ENCODE peak calls at places on chromosome 12, in six cellular contexts. K is AG04450, Q is GM10248, F is lower leg skin, C is HFF-Myc, G is endothelial cell. A is an unnamed sample.

GRCh38 chr12:76898472-76898871 is 19.7 kb upstream of the CSRP2 start:
- DNase-seq in K (no peak), Q (no peak), F (no peak), C (no peak), G (no peak), A (no peak)

GRCh38 chr12:92398565-92399309 is 253.1 kb upstream of the BTG1 start:
- DNase-seq in K (no peak), Q (no peak), F (no peak), C (no peak), G (no peak), A (no peak)

GRCh38 chr12:59118356-59118755 is 198.1 kb upstream of the LRIG3 start:
- DNase-seq in K (no peak), Q (no peak), F (no peak), C (no peak), G (no peak), A (no peak)

GRCh38 chr12:62919827-62920226 is 15.1 kb downstream of the PPM1H start:
- DNase-seq in K (peak), Q (no peak), F (no peak), C (peak), G (no peak), A (no peak)

GRCh38 chr12:113088037-113088436 is 31.5 kb downstream of the DTX1 start:
- DNase-seq in K (no peak), Q (no peak), F (no peak), C (no peak), G (no peak), A (no peak)

GRCh38 chr12:92621833-92622232 is 81.0 kb upstream of the PLEKHG7 start:
- DNase-seq in K (no peak), Q (no peak), F (no peak), C (no peak), G (no peak), A (no peak)

GRCh38 chr12:47903151-47903611 is 1.6 kb downstream of the VDR start:
- DNase-seq in K (peak), Q (peak), F (no peak), C (no peak), G (no peak), A (peak)

GRCh38 chr12:26112703-26113147 is 12.1 kb downstream of the BHLHE41 start:
- DNase-seq in K (no peak), Q (no peak), F (no peak), C (no peak), G (no peak), A (no peak)

GRCh38 chr12:64790166-64790565 is 31.0 kb upstream of the GNS start:
- DNase-seq in K (no peak), Q (no peak), F (no peak), C (no peak), G (no peak), A (no peak)

GRCh38 chr12:52690351-52691075 is 10.3 kb upstream of the KRT1 start:
- DNase-seq in K (no peak), Q (no peak), F (no peak), C (no peak), G (no peak), A (no peak)

GRCh38 chr12:101785671-101786070 is 45.1 kb downstream of the GNPTAB start:
- DNase-seq in K (no peak), Q (no peak), F (no peak), C (no peak), G (no peak), A (no peak)
- TF ChIP-seq CTCF in K (no peak), Q (no peak), F (no peak), C (no peak), G (no peak), A (no peak)

DNA sequence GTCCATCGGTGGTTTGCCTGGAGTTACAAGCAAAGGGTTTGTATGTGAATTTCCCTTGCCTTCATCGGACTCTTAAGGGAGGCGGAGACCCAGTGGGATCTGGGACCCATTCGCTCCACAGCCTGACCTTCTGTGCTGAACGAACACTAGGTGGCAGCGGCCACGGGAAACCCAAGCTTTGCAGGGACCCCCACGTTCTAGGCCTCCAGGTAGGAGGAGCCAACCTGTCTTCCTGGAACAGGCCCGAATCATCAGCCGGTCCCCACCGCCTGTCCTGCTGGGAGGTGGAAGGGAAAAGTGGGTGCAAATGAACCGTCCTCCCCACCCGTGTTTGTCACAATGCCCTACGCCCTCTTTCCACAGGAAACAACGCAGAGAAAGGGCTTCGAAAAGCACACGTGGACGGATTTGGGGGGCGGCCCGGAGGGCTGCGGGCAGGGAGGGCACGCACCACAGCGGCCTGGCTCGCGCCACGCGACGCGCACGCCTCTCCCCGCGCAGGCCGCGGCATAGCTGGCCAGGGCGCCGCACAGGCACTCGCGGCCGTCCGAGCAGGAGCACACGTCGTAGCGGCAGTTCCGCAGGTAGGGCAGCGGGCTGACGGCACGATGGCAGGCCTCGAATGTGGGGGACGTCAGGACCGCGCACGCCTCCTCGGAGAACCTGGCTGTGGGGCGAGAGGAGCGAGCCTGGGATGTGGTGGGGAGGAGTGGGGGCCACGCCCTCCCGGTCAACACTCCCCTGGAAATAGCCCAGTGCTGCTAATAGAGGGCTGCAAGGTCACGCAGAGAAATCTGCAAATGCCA is 67.9 kb downstream of the VWF start:
- DNase-seq in K (no peak), Q (no peak), F (no peak), C (no peak), G (peak), A (no peak)
- TF ChIP-seq CTCF in K (peak), Q (peak), F (no peak), C (peak), G (no peak), A (no peak)

GRCh38 chr12:44334347-44334746 is 498.5 kb downstream of the TMEM117 start:
- DNase-seq in K (no peak), Q (no peak), F (no peak), C (no peak), G (no peak), A (no peak)
- TF ChIP-seq CTCF in K (no peak), Q (no peak), F (no peak), C (no peak), G (no peak), A (no peak)

GRCh38 chr12:23039834-23040233 is 414.9 kb downstream of the ETNK1 start:
- DNase-seq in K (peak), Q (no peak), F (no peak), C (no peak), G (no peak), A (no peak)
- TF ChIP-seq CTCF in K (no peak), Q (no peak), F (no peak), C (no peak), G (no peak), A (no peak)

DNA sequence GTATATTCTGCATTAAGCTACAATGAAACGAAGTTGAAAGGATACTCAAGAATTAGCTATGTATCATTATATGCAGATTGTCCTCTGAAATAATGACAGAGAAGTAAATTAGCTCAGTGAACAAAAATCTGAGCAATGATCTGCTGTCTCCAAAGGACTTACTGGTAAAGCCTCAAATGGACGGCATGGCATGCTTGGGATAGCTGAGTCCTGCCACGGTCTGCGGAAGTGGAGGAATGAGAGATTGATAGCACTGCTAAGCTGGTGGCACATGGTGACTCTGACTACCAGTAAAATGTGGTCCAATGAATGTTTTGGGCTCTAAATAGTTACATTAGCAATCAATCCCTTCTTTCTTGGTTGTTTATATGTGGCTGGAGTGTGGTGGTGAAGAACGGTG is 3.7 kb upstream of the DENND5B start:
- DNase-seq in K (no peak), Q (no peak), F (no peak), C (no peak), G (no peak), A (no peak)
- TF ChIP-seq CTCF in K (no peak), Q (no peak), F (no peak), C (no peak), G (no peak), A (no peak)

DNA sequence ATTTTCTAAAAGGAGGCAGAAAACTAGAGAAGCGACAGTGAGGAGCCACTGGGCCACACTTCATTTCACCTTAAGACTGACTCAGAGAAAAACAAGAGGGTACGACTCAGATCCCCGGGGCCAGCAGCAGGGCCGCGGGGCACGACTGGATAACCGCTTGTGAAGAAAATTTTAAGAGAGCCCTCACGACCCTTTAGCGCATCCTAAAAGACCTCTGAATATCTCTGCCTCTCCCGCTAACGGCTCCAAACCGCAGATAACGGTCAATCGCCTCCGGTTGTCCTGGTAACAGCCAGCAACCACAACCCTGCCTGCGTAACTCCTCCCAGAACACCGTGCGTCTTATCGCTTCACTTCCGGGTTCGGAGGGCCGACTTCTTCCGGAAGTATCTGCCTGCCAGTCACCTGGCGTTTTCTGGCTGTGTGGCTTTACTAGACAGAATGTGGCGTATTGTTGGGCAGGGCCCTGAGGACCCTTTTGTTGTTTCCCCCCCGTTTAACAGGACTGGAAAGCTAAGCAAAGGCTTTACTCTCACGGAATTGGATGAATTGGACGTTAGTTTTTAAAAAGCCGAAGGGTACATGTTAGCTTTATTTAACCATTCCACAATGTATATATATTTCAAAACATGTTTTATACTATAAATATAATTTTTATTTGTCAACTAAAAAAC is 5.4 kb upstream of the ATP23 start:
- DNase-seq in K (peak), Q (peak), F (peak), C (peak), G (peak), A (peak)
- TF ChIP-seq CTCF in K (no peak), Q (no peak), F (no peak), C (no peak), G (no peak), A (no peak)

GRCh38 chr12:69672195-69672594 is 26.9 kb downstream of the BEST3 start:
- DNase-seq in K (no peak), Q (no peak), F (no peak), C (no peak), G (no peak), A (no peak)

GRCh38 chr12:69682136-69682755 is 16.9 kb downstream of the BEST3 start:
- DNase-seq in K (no peak), Q (no peak), F (no peak), C (no peak), G (no peak), A (no peak)

GRCh38 chr12:69679119-69679518 is 20.0 kb downstream of the BEST3 start:
- DNase-seq in K (no peak), Q (no peak), F (no peak), C (no peak), G (no peak), A (no peak)

GRCh38 chr12:69671597-69671996 is 27.5 kb downstream of the BEST3 start:
- DNase-seq in K (no peak), Q (no peak), F (no peak), C (no peak), G (no peak), A (no peak)

GRCh38 chr12:69676257-69677012 is 22.7 kb downstream of the BEST3 start:
- DNase-seq in K (no peak), Q (no peak), F (no peak), C (no peak), G (no peak), A (no peak)
- TF ChIP-seq CTCF in K (peak), Q (no peak), F (no peak), C (no peak), G (no peak), A (no peak)

GRCh38 chr12:95990136-95990535 is 6.0 kb downstream of the HAL start:
- DNase-seq in K (no peak), Q (no peak), F (no peak), C (no peak), G (no peak), A (no peak)

GRCh38 chr12:95988506-95989275 is 7.5 kb downstream of the HAL start:
- DNase-seq in K (no peak), Q (no peak), F (no peak), C (no peak), G (no peak), A (no peak)

GRCh38 chr12:95989504-95990123 is 6.5 kb downstream of the HAL start:
- DNase-seq in K (no peak), Q (no peak), F (no peak), C (no peak), G (no peak), A (no peak)

GRCh38 chr12:95984685-95985084 is 11.5 kb downstream of the HAL start:
- DNase-seq in K (no peak), Q (no peak), F (no peak), C (no peak), G (no peak), A (no peak)

DNA sequence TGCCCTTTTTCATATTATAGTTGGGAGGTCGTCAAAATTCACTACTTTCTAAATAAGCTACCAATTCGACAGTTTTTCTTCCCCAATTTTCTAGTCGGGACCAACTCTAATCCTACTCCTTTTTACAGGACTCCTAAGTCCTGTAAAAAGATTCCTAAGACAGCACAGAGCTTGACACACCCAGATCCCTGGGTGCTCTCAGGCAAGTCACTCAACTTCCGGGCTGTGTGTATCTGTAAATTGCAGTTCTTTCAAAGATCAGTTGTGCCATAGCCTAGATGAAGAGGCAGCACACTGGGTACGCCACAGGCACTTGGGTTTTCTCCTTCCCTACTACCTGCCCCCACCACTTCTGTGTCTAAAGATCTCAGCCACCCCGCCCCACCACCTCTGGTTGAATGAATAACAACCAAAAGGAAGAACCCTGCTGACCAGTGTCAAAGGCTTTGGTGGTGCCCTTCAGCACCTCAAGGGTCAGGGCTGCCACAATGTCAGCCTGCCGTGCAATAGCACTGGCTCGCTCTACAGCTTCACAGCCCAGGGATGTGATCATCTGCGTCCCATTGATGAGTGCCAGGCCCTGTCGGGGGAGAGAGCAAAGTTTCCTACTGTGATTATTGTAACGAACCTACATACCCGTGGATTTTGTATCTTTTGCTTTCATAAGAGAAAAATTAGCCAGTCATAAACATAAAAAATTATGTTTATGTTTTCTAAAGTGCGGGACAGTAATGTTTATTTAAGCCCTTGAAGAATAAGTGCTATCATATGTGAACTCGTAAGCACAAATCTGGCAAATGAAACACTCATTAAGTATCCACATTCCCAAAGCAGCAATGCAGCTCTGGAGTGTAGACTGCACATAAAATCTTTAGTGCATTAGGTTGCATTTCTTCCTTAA is 9.3 kb downstream of the HAL start:
- DNase-seq in K (no peak), Q (no peak), F (no peak), C (no peak), G (no peak), A (no peak)
- TF ChIP-seq CTCF in K (no peak), Q (no peak), F (no peak), C (no peak), G (no peak), A (no peak)

A was measured in GM13976.